ENCODE peak calls at places on chromosomes 12 and 14, in four cellular contexts. X is transverse colon, V is sigmoid colon, Z is heart left ventricle. U is an unnamed sample. For H3K4me1, the result is how much of the 10 kb centered on the place peaks cover.

GRCh38 chr14:57420033-57420432 is 29.6 kb downstream of the NAA30 start:
- DNase-seq in X (no peak), V (no peak), Z (no peak), U (no peak)

GRCh38 chr14:23153891-23154796 is 29.3 kb downstream of the SLC7A8 start:
- DNase-seq in X (peak), V (peak), Z (peak), U (peak)

GRCh38 chr14:92865674-92866073 is 57.3 kb upstream of the CHGA start:
- DNase-seq in X (no peak), V (no peak), Z (no peak), U (no peak)

GRCh38 chr14:37274652-37275051 is 76.9 kb downstream of the MIPOL1 start:
- DNase-seq in X (no peak), V (no peak), Z (no peak), U (no peak)

GRCh38 chr12:57210461-57210860 is 6.1 kb upstream of the NXPH4 start:
- DNase-seq in X (no peak), V (no peak), Z (no peak), U (no peak)

GRCh38 chr12:130879781-130880389 is 8.0 kb downstream of the RAN start:
- DNase-seq in X (no peak), V (peak), Z (no peak), U (no peak)

GRCh38 chr12:90959538-90960139 is 4.7 kb upstream of the CCER1 start:
- DNase-seq in X (no peak), V (no peak), Z (no peak), U (no peak)

GRCh38 chr14:50082308-50082742 is 34.0 kb downstream of the VCPKMT start:
- DNase-seq in X (no peak), V (no peak), Z (no peak), U (no peak)

GRCh38 chr12:85310025-85310424 is 30.0 kb downstream of the ALX1 start:
- DNase-seq in X (no peak), V (no peak), Z (no peak), U (no peak)

GRCh38 chr14:74638066-74638465 is 26.0 kb upstream of the LTBP2 start:
- DNase-seq in X (no peak), V (no peak), Z (no peak), U (no peak)

GRCh38 chr12:51714666-51715065 is 123.6 kb downstream of the SCN8A start:
- DNase-seq in X (no peak), V (no peak), Z (no peak), U (no peak)

GRCh38 chr14:85508863-85509262 is 21.1 kb upstream of the FLRT2 start:
- DNase-seq in X (no peak), V (no peak), Z (no peak), U (no peak)

GRCh38 chr12:26740991-26741390 is 92.0 kb downstream of the ITPR2 start:
- DNase-seq in X (no peak), V (no peak), Z (no peak), U (no peak)

GRCh38 chr12:6167327-6168280 is 32.6 kb upstream of the CD9 start:
- DNase-seq in X (peak), V (peak), Z (no peak), U (peak)

GRCh38 chr14:58488550-58488949 is 61.0 kb downstream of the KIAA0586 start:
- DNase-seq in X (no peak), V (no peak), Z (no peak), U (no peak)

GRCh38 chr12:103965255-103965589 is 450 bp upstream of the TDG start:
- DNase-seq in X (no peak), V (no peak), Z (no peak), U (no peak)
- H3K4me1 ChIP-seq in X (under half), V (under half), Z (under half), U (under half)

DNA sequence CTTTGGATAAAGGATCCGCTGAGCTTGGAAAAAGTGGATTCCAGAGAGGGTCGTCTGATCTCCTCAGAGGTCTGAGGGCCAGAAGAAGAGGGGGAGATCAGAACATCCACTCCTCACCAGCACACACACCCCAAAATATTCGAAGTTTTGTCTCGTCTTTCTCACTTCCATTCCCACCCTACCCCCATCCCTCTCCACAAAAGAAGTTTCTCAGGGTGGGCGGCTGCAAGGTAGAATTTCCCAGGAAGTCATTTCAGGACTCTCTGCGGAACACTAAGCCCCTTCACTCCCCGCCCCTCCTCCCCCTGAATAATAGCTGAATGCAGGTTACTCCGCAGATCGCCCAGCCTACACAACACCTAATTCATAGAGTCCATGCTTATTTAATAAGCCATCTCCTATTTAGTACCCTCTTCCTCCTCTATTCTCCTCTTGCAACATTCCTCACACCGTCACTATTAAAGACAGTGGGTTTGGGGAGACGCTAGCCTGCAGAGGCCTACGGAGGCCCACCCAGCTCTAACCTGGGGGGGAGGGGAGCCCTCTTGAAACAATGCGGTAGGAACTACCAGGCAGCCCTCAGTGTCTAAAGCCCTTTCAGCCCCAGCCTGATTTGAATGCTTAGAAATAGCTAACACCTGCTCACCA is 650 bp upstream of the SALL2 start:
- DNase-seq in X (no peak), V (no peak), Z (no peak), U (no peak)
- H3K27ac ChIP-seq in X (peak), V (peak), Z (no peak), U (peak)

GRCh38 chr14:65566820-65567522 is 154.4 kb downstream of the FUT8 start:
- DNase-seq in X (no peak), V (no peak), Z (no peak), U (no peak)
- TF ChIP-seq POLR2A in X (no peak), V (no peak), Z (no peak), U (no peak)

GRCh38 chr12:53100466-53101151 is 2.7 kb upstream of the SOAT2 start:
- DNase-seq in X (no peak), V (peak), Z (no peak), U (no peak)

GRCh38 chr12:53098354-53098981 is 1.0 kb downstream of the IGFBP6 start:
- DNase-seq in X (peak), V (peak), Z (no peak), U (peak)

GRCh38 chr12:53097207-53097563 is 282 bp upstream of the IGFBP6 start:
- DNase-seq in X (no peak), V (peak), Z (no peak), U (no peak)

GRCh38 chr12:53097564-53098353 is at the start of gene IGFBP6:
- DNase-seq in X (peak), V (peak), Z (peak), U (peak)

DNA sequence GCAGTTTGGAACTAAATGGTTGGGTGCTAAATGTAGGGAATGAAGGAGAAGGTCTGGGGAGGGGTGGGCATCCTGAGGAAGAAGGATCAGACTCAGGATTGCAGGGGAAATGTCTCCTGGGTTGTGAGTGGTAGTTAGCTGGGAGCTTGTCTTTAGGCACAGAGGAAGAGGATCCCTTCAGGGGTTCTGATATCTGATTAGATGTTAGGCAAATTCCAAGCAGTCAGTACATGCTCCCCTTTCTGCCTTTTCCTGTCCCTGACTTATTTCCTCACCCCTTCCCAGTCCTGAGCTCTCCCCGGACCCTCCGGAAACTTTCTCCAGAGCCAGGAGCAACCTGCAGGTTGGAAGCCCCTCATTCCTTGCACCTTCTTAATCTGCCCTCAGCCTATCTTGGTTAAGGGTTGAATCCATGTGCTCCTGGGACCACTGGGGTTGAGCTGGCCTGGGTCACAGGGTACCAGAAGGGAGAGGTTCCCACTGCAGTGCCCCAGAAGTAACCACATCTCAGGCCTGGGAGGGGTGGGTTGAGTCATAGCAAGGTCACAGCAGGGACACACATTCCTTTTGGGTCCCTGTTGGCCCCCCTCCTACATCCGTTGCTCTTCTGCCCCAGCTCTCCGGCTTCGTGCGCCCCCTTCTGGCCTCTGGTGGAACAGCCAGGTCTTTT is 1.6 kb downstream of the IGFBP6 start:
- DNase-seq in X (peak), V (peak), Z (peak), U (peak)
- H3K4me1 ChIP-seq in X (under half), V (under half), Z (under half), U (under half)

GRCh38 chr12:93723568-93723930 is 46.4 kb downstream of the CRADD start:
- DNase-seq in X (no peak), V (no peak), Z (no peak), U (no peak)
- H3K27ac ChIP-seq in X (no peak), V (peak), Z (no peak), U (no peak)